ENCODE peak calls at places on chromosomes 1 and 21, in four cellular contexts. F is IMR-90, E is H9, C is H1. D is an unnamed sample. For H3K27me3, the result is how much of the 10 kb centered on the place peaks cover.

GRCh38 chr1:177922209-177922608 is 47.6 kb downstream of the SEC16B start:
- DNase-seq in F (no peak), E (no peak), C (no peak), D (no peak)

GRCh38 chr1:199009447-199009846 is 370.6 kb downstream of the PTPRC start:
- DNase-seq in F (no peak), E (no peak), C (no peak), D (no peak)

GRCh38 chr1:244311784-244312532 is 139.8 kb downstream of the ADSS2 start:
- DNase-seq in F (no peak), E (no peak), C (no peak), D (no peak)

GRCh38 chr1:58779837-58780585 is 3.8 kb downstream of the JUN start:
- DNase-seq in F (peak), E (peak), C (no peak), D (peak)

GRCh38 chr1:11749996-11750395 is 12.0 kb upstream of the C1orf167 start:
- DNase-seq in F (no peak), E (no peak), C (no peak), D (no peak)

GRCh38 chr1:211305044-211305443 is 21.6 kb upstream of the TRAF5 start:
- DNase-seq in F (peak), E (no peak), C (no peak), D (peak)

GRCh38 chr1:54476231-54477109 is 70.3 kb upstream of the SSBP3 start:
- DNase-seq in F (no peak), E (no peak), C (no peak), D (no peak)

GRCh38 chr1:231106347-231106746 is 55.5 kb upstream of the TRIM67 start:
- DNase-seq in F (peak), E (no peak), C (no peak), D (no peak)

GRCh38 chr21:22711636-22712035 is 1713.4 kb downstream of the NCAM2 start:
- DNase-seq in F (no peak), E (no peak), C (no peak), D (no peak)

GRCh38 chr1:196114193-196114592 is 494.0 kb downstream of the KCNT2 start:
- DNase-seq in F (peak), E (no peak), C (no peak), D (no peak)

GRCh38 chr1:210293191-210293607 is 35.5 kb upstream of the HHAT start:
- DNase-seq in F (peak), E (no peak), C (no peak), D (no peak)

DNA sequence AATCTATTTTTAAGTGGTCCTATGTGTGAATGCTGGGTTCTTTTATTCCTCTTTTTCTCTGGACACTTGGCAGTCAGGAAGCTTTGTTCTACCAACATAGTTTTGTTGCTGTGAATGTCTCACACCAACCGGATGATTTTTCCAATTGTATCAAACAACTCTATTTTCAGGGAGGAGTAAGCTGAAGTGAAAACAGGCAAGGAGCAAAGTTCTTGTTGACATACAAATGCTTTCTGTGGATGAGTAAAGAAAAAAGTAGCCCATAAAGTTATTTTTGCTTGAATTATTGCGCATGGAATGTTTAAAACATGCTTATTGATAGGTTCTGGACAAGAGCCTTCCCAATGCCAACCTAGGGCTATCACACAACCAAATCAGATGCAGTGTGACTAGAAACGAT is 4.4 kb downstream of the IER5 start:
- DNase-seq in F (no peak), E (no peak), C (no peak), D (no peak)
- H3K27me3 ChIP-seq in F (under half), E (under half), C (under half), D (under half)

GRCh38 chr1:204450461-204451257 is 39.0 kb upstream of the PPP1R15B start:
- DNase-seq in F (no peak), E (no peak), C (no peak), D (peak)
- H3K56ac ChIP-seq in F (no peak), E (no peak), C (no peak), D (peak)

DNA sequence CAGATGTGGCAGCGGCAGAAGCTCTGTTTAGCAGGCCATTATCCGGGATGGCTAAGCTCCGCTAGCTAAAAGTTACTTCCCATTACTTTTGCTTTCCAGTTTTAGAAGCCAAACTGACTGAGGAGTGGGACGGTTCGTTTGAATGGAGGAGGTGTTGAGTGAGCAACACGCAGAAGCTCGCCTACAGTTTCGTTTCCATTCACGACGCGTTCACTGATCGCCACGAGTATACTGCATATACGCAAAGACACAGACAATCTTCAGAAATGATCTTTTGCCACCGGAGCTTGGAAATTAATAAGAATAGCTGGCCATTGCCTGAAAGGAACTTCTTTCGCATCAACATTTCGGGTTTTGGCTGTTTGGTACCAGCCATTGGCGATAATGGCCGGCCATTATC is 14.6 kb downstream of the SON start:
- DNase-seq in F (no peak), E (no peak), C (no peak), D (no peak)
- H3K27me3 ChIP-seq in F (under half), E (under half), C (under half), D (under half)

GRCh38 chr21:24123785-24124184 is 1483.5 kb downstream of the MRPL39 start:
- DNase-seq in F (peak), E (no peak), C (no peak), D (no peak)

GRCh38 chr21:24115141-24115540 is 1492.1 kb downstream of the MRPL39 start:
- DNase-seq in F (no peak), E (no peak), C (no peak), D (no peak)

GRCh38 chr21:24118738-24119470 is 1488.4 kb downstream of the MRPL39 start:
- DNase-seq in F (peak), E (no peak), C (no peak), D (peak)
- H3K56ac ChIP-seq in F (peak), E (no peak), C (no peak), D (no peak)